ENCODE peak calls at places on chromosomes 5 and 9, in eight cellular contexts. W, U, I, D, N, E, F and S are unnamed samples.

GRCh38 chr9:131739192-131739961 is 499 bp downstream of the RAPGEF1 start:
- DNase-seq in E (peak), D (peak), U (peak), W (peak), N (peak), F (no peak), I (no peak), S (peak)

GRCh38 chr5:156380846-156381245 is 53.9 kb downstream of the SGCD start:
- DNase-seq in W (no peak), I (no peak), E (no peak), F (peak), U (no peak), N (peak), D (no peak), S (no peak)

GRCh38 chr9:135356796-135357195 is 122.8 kb upstream of the PPP1R26 start:
- DNase-seq in F (no peak), W (no peak), E (no peak), N (no peak), D (no peak), I (no peak), U (no peak), S (no peak)

GRCh38 chr9:70229026-70229425 is 29.8 kb upstream of the SMC5 start:
- DNase-seq in N (peak), E (no peak), I (no peak), U (no peak), F (peak), W (peak), D (no peak), S (no peak)

GRCh38 chr9:135116892-135117680 is 29.6 kb downstream of the OLFM1 start:
- DNase-seq in I (no peak), U (no peak), E (no peak), W (no peak), D (no peak), F (no peak), N (no peak), S (no peak)

GRCh38 chr9:12849486-12850010 is 74.7 kb downstream of the LURAP1L start:
- DNase-seq in U (no peak), I (no peak), E (no peak), D (no peak), N (no peak), W (no peak), F (no peak), S (no peak)

GRCh38 chr5:74282495-74282894 is 358.0 kb downstream of the ENC1 start:
- DNase-seq in F (no peak), E (no peak), W (no peak), N (no peak), U (no peak), I (no peak), D (no peak), S (no peak)

GRCh38 chr9:121662359-121662758 is 10.9 kb downstream of the DAB2IP start:
- DNase-seq in W (no peak), U (no peak), N (no peak), D (no peak), F (no peak), I (no peak), E (no peak), S (no peak)

GRCh38 chr5:169303119-169303515 is 2.2 kb upstream of the SLIT3 start:
- DNase-seq in E (no peak), F (no peak), I (no peak), D (no peak), N (no peak), W (no peak), U (no peak), S (no peak)

GRCh38 chr5:150377964-150378694 is 20.6 kb downstream of the TCOF1 start:
- DNase-seq in N (peak), E (no peak), U (no peak), W (no peak), F (peak), D (no peak), I (no peak), S (no peak)

GRCh38 chr5:67234671-67235176 is 38.1 kb upstream of the CD180 start:
- DNase-seq in U (no peak), W (no peak), I (no peak), N (no peak), D (no peak), E (no peak), F (peak), S (no peak)

GRCh38 chr9:94866770-94867169 is 140.3 kb downstream of the AOPEP start:
- DNase-seq in W (no peak), E (no peak), N (no peak), U (no peak), D (no peak), I (no peak), F (peak), S (no peak)

GRCh38 chr9:101027246-101027645 is 1.3 kb upstream of the PLPPR1 start:
- DNase-seq in I (no peak), U (no peak), D (no peak), E (no peak), W (no peak), F (no peak), N (no peak), S (no peak)

GRCh38 chr9:114779352-114779845 is 26.4 kb downstream of the TNFSF15 start:
- DNase-seq in U (no peak), W (peak), N (peak), D (no peak), I (no peak), E (no peak), F (peak), S (no peak)